ENCODE peak calls at places on chromosome 20, in nine cellular contexts. L, I, C, F, T, M, A, Y and S are unnamed samples.

GRCh38 chr20:3820901-3821727 is 767 bp downstream of the AP5S1 start:
- DNase-seq in T (no peak), C (peak; percentile 66), L (no peak), F (no peak), I (no peak), Y (no peak), M (no peak), A (no peak), S (no peak)

GRCh38 chr20:58446264-58446937 is 57.4 kb downstream of the VAPB start:
- DNase-seq in M (no peak), Y (no peak), C (no peak), T (no peak), A (no peak), F (no peak), I (no peak), L (no peak), S (no peak)

GRCh38 chr20:31566658-31567379 is 38.3 kb upstream of the ID1 start:
- DNase-seq in F (no peak), I (no peak), M (peak; percentile 44), T (no peak), A (peak; percentile 67), Y (no peak), C (no peak), L (peak; percentile 74), S (no peak)

GRCh38 chr20:4470375-4470774 is 251.3 kb upstream of the PRND start:
- DNase-seq in Y (peak; percentile 52), A (no peak), T (no peak), I (no peak), F (no peak), M (no peak), C (no peak), L (peak; percentile 37), S (no peak)

GRCh38 chr20:61310954-61311353 is 58.9 kb downstream of the CDH4 start:
- DNase-seq in C (no peak), F (no peak), A (no peak), T (no peak), L (peak; percentile 45), Y (no peak), M (no peak), I (no peak), S (no peak)

GRCh38 chr20:63915471-63915870 is 20.5 kb downstream of the DNAJC5 start:
- DNase-seq in C (no peak), A (no peak), L (no peak), I (no peak), T (peak; percentile 72), F (no peak), Y (no peak), M (no peak), S (no peak)

GRCh38 chr20:22371843-22372242 is 212.5 kb downstream of the FOXA2 start:
- DNase-seq in L (no peak), F (no peak), A (peak; percentile 64), C (no peak), I (no peak), Y (no peak), M (no peak), T (no peak), S (peak; percentile 15)

GRCh38 chr20:6583134-6583738 is 184.2 kb upstream of the BMP2 start:
- DNase-seq in T (peak; percentile 32), F (peak; percentile 73), M (peak; percentile 22), C (peak; percentile 48), A (peak; percentile 32), L (peak; percentile 54), I (no peak), Y (peak; percentile 60), S (peak; percentile 22)

GRCh38 chr20:768426-768978 is at the start of gene SLC52A3:
- DNase-seq in A (no peak), M (peak; percentile 89), L (peak; percentile 66), Y (no peak), C (no peak), F (no peak), I (no peak), T (peak; percentile 73), S (peak; percentile 32)
- TF ChIP-seq CTCF in A (no peak), M (peak; percentile 53), L (peak; percentile 74), Y (no peak), C (peak; percentile 14), F (no peak), I (no peak), T (peak; percentile 34), S (no peak)

GRCh38 chr20:32661820-32662528 is 11.8 kb downstream of the C20orf203 start:
- DNase-seq in L (no peak), M (no peak), F (no peak), A (no peak), C (no peak), T (no peak), Y (no peak), I (no peak), S (no peak)
- TF ChIP-seq CTCF in L (no peak), M (no peak), F (no peak), A (peak; percentile 30), C (no peak), T (no peak), Y (no peak), I (no peak), S (no peak)

DNA sequence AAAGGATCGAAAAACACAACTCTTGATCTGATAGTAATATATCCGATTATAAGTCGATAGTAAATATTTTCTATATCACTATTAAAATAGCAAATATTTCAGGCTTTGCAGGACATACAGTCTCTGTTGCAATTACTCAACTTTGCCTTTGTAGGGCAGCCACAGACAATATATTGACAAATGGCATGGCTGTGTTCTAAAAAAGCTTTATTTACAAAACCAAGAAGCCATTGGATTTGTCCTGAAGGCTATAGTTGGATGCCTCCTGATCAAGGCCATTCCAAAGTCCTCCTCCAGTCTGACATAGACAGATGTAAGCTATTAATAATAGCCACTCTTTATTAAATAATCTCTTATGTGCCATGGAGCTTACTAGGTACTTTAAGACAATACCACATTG is 5.9 kb downstream of the OCSTAMP start:
- DNase-seq in L (peak; percentile 4), Y (peak; percentile 31), C (no peak), M (no peak), A (no peak), F (peak; percentile 17), I (no peak), T (no peak), S (no peak)
- TF ChIP-seq CTCF in L (no peak), Y (no peak), C (no peak), M (no peak), A (peak; percentile 24), F (no peak), I (no peak), T (no peak), S (peak; percentile 26)

GRCh38 chr20:56171087-56172012 is 77.2 kb upstream of the MC3R start:
- DNase-seq in M (no peak), A (peak; percentile 10), I (no peak), T (no peak), Y (no peak), C (no peak), L (peak; percentile 12), F (no peak), S (no peak)
- TF ChIP-seq CTCF in M (peak; percentile 31), A (peak; percentile 57), I (peak; percentile 41), T (no peak), Y (no peak), C (peak; percentile 9), L (peak; percentile 22), F (no peak), S (no peak)

DNA sequence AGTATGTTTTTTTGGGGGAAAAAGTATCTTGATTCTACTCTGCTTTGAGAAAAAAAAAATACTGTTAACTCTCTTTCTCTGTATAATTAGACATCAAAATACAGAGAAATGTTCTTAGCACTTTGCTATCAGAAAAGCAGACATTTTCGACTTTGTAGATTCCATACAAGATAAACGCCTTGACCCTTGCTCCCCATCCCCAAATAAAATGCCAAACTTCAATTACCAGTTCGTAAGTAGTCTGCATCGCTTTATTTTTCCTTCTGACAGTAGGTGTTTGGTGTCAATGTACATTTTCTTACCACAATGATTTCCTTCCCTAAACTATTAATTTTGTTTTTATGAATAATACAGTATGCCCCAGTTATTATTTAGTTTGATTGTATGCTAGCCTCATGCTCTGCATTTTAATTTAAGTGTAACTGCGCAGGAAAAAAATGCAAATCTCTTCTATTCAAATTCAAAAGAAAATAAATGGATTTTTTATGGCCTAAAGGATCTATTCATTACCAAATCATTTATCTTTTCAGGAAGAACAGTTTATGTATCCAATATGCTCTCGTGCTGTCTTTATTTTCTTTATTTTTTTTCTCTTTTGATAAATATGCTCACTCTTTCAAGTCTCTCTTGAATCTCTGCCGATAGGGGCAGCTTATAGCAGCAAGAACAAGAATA is 84.8 kb upstream of the ZNF217 start:
- DNase-seq in Y (no peak), I (no peak), T (no peak), F (no peak), L (no peak), A (no peak), C (no peak), M (no peak), S (no peak)
- TF ChIP-seq CTCF in Y (no peak), I (no peak), T (no peak), F (peak; percentile 26), L (no peak), A (peak; percentile 59), C (no peak), M (no peak), S (no peak)

GRCh38 chr20:43563429-43563828 is 4.6 kb downstream of the SGK2 start:
- DNase-seq in M (no peak), T (no peak), Y (peak; percentile 12), I (no peak), C (no peak), F (peak; percentile 30), L (no peak), A (peak; percentile 36), S (no peak)
- TF ChIP-seq CTCF in M (no peak), T (no peak), Y (no peak), I (no peak), C (no peak), F (peak; percentile 24), L (no peak), A (peak; percentile 72), S (no peak)

GRCh38 chr20:38471987-38472512 is 593 bp upstream of the RALGAPB start:
- DNase-seq in L (peak; percentile 18), T (no peak), I (no peak), C (no peak), Y (no peak), F (no peak), A (no peak), M (no peak), S (no peak)
- TF ChIP-seq CTCF in L (no peak), T (no peak), I (no peak), C (no peak), Y (no peak), F (no peak), A (no peak), M (no peak), S (no peak)

DNA sequence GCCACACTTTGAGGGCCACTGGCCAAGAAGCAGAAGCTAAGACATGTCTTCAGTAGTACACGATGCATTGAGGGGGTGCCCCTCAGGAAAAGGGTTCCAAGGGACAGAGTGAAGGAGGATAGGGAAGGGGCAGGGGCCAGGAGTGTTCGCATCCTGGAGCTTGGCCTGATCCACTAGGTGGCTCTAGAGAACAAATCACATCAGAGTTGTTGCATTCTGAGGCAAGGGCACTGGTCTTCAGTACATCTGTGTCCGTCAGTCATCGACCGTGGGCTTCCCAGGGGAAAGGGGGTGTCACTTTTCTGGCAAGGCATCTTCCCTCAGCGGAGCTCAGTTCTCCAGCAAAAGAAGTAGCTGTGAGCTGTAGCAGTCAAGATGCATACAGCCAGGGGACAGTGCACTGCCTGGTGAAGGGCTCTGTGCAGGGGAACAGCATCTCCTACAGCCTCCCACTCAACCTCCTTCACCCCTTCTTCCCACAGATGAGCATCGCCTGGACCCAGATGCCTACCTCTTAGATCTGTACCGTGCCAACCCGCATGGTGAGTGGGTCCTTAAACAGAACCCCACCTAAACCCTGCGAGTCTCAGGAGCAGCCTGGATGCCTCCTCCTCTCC is 47.8 kb downstream of the ARHGAP40 start:
- DNase-seq in C (no peak), T (no peak), L (peak; percentile 17), I (no peak), Y (peak; percentile 27), F (peak; percentile 48), M (no peak), A (peak; percentile 61), S (peak; percentile 57)
- TF ChIP-seq CTCF in C (peak; percentile 4), T (peak; percentile 32), L (peak; percentile 65), I (no peak), Y (peak; percentile 50), F (peak; percentile 59), M (no peak), A (peak; percentile 82), S (peak; percentile 54)